ENCODE peak calls at places on chromosomes 16 and 17, in nine cellular contexts. K is SK-N-SH, P is esophagus muscularis mucosa, U is left ventricle myocardium inferior, L is heart left ventricle, X is GM12878, N is PC-9, T is heart right ventricle, D is lung. G is an unnamed sample. For H3K4me1, the result is how much of the 10 kb centered on the place peaks cover.

GRCh38 chr17:6753006-6753445 is 2.8 kb upstream of the XAF1 start:
- DNase-seq in K (no peak), P (no peak), U (peak), L (peak), X (no peak), N (no peak), T (peak), D (peak), G (peak)

GRCh38 chr17:21686165-21687015 is 5.9 kb upstream of the KCNJ18 start:
- DNase-seq in K (no peak), P (no peak), U (no peak), L (peak), X (no peak), N (no peak), T (no peak), D (no peak), G (no peak)

GRCh38 chr16:29848420-29849297 is 14.4 kb downstream of the CDIPT start:
- DNase-seq in K (peak), P (no peak), U (peak), L (peak), X (no peak), N (no peak), T (peak), D (peak), G (peak)

GRCh38 chr17:58357312-58358297 is 5.6 kb upstream of the SUPT4H1 start:
- DNase-seq in K (no peak), P (no peak), U (no peak), L (no peak), X (no peak), N (no peak), T (no peak), D (no peak), G (no peak)

GRCh38 chr17:8315740-8316217 is 5.7 kb downstream of the ARHGEF15 start:
- DNase-seq in K (peak), P (no peak), U (no peak), L (no peak), X (no peak), N (no peak), T (no peak), D (no peak), G (peak)

GRCh38 chr16:26365555-26365954 is 673.8 kb downstream of the HS3ST4 start:
- DNase-seq in K (no peak), P (no peak), U (no peak), L (no peak), X (no peak), N (no peak), T (no peak), D (no peak), G (no peak)

GRCh38 chr17:65783845-65784334 is 222.4 kb upstream of the AXIN2 start:
- DNase-seq in K (no peak), P (no peak), U (no peak), L (no peak), X (no peak), N (peak), T (no peak), D (no peak), G (no peak)

GRCh38 chr17:38325221-38325851 is 18.4 kb downstream of the GPR179 start:
- DNase-seq in K (peak), P (no peak), U (no peak), L (no peak), X (no peak), N (no peak), T (no peak), D (no peak), G (no peak)

GRCh38 chr17:11441004-11441403 is 157.3 kb upstream of the DNAH9 start:
- DNase-seq in K (no peak), P (no peak), U (no peak), L (no peak), X (no peak), N (no peak), T (no peak), D (no peak), G (no peak)

DNA sequence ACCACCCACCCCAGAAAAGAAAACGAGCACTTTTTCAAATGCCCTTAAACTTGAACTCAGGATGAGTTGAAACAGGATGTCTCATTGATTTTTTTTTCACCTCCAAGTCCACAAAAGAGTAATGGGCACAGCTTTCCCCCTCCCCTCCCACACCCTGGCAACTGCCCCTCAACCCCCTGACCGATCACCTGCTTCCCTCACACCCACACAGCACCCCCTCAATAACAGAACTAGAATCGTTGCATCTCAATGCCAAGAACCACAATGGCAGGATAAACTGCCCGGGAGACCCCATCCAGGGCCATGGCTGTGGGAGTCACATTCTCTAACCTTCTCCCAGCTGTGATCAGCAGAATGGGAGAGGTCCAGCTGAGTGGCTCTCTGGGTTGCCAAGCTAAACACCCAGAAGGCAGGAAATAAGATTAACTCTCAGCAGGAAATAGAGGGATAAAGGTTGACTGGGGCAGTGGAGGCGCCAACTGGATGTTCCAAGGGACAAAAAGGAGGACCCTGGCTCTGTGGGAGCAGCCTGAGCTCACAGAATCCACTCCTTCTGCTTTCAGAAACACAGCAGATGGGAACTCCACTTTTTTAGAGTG is 128.0 kb upstream of the SDK2 start:
- DNase-seq in K (no peak), P (no peak), U (no peak), L (no peak), X (no peak), N (no peak), T (no peak), D (no peak), G (no peak)
- H3K4me1 ChIP-seq in K (under half), P (under half), U (under half), L (under half), X (under half), N (under half), T (under half), D (under half), G (under half)

GRCh38 chr17:17696871-17697633 is 15.8 kb downstream of the RAI1 start:
- DNase-seq in K (no peak), P (no peak), U (peak), L (peak), X (no peak), N (peak), T (peak), D (no peak), G (no peak)
- H3K27ac ChIP-seq in K (peak), P (peak), U (peak), L (peak), X (no peak), N (peak), T (no peak), D (peak), G (peak)

GRCh38 chr17:44854201-44854600 is 6.5 kb downstream of the HIGD1B start:
- DNase-seq in K (no peak), P (no peak), U (no peak), L (no peak), X (no peak), N (no peak), T (no peak), D (no peak), G (no peak)
- H3K4me1 ChIP-seq in K (under half), P (under half), U (under half), L (under half), X (under half), N (under half), T (under half), D (under half), G (under half)

GRCh38 chr16:72946474-72947194 is 101.3 kb downstream of the ZFHX3 start:
- DNase-seq in K (no peak), P (no peak), U (peak), L (no peak), X (no peak), N (no peak), T (peak), D (no peak), G (peak)
- H3K27ac ChIP-seq in K (no peak), P (peak), U (peak), L (peak), X (no peak), N (no peak), T (no peak), D (peak), G (peak)

DNA sequence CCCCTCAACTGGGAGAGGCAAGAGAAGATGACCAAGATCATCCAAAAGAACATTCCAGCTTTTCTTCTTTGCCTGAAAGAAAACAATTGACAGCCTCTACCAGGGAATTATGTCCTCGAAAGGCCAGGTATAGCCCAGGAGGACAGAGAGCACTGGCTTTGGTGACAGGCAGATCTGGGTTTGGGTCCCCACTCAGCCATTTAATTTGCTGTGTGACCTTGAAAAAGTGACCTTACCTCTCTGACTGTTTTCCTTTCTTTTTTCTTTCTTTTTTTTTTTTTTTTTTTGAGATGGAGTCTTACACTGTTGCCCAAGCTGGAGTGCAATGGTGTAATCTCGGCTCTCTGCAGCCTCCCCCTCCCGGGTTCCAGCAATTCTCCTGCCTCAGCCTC is 27.7 kb upstream of the KIFC3 start:
- DNase-seq in K (no peak), P (no peak), U (no peak), L (no peak), X (no peak), N (no peak), T (no peak), D (no peak), G (no peak)
- H3K4me1 ChIP-seq in K (under half), P (under half), U (under half), L (under half), X (under half), N (half or more), T (under half), D (under half), G (under half)

GRCh38 chr16:68954871-68955635 is 111.7 kb downstream of the TANGO6 start:
- DNase-seq in K (peak), P (no peak), U (no peak), L (no peak), X (no peak), N (no peak), T (no peak), D (no peak), G (no peak)

GRCh38 chr16:68948230-68948910 is 105.0 kb downstream of the TANGO6 start:
- DNase-seq in K (no peak), P (no peak), U (no peak), L (no peak), X (no peak), N (no peak), T (no peak), D (no peak), G (no peak)

GRCh38 chr16:68951991-68952877 is 108.9 kb downstream of the TANGO6 start:
- DNase-seq in K (no peak), P (no peak), U (no peak), L (no peak), X (no peak), N (peak), T (no peak), D (no peak), G (no peak)
- H3K27ac ChIP-seq in K (peak), P (no peak), U (no peak), L (no peak), X (no peak), N (peak), T (no peak), D (no peak), G (no peak)

GRCh38 chr16:14302031-14302398 is 230.9 kb downstream of the MRTFB start:
- DNase-seq in K (peak), P (no peak), U (peak), L (peak), X (no peak), N (peak), T (peak), D (no peak), G (peak)
- H3K4me1 ChIP-seq in K (under half), P (under half), U (half or more), L (under half), X (under half), N (under half), T (under half), D (under half), G (under half)

GRCh38 chr17:43416998-43417891 is 18.5 kb downstream of the ARL4D start:
- DNase-seq in K (no peak), P (no peak), U (peak), L (peak), X (no peak), N (no peak), T (peak), D (peak), G (no peak)
- H3K27ac ChIP-seq in K (peak), P (peak), U (peak), L (peak), X (no peak), N (no peak), T (peak), D (peak), G (no peak)

GRCh38 chr17:78783711-78784396 is 1.8 kb upstream of the CYTH1 start:
- DNase-seq in K (no peak), P (no peak), U (no peak), L (no peak), X (no peak), N (no peak), T (no peak), D (no peak), G (no peak)
- H3K4me1 ChIP-seq in K (under half), P (under half), U (under half), L (under half), X (under half), N (under half), T (under half), D (under half), G (under half)

DNA sequence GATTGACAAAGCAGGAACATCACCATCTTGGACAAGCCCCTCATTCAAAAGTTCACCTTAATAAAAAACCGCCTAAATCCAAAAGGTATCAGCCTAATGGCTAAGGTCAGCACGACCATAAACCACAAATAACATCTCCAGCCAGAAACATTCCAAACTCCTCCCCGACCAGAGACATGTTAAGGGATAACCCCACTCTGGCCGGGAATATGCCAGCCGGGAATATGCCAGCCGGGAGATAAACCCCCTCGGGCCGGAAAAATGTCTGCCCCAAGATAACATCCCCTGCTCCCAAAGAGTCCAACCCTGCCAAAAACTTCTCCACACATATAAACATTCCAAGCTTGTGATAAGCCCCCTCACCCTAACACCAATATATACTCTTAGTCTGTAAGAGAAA is 1.4 kb downstream of the DHX33 start:
- DNase-seq in K (peak), P (no peak), U (no peak), L (no peak), X (no peak), N (no peak), T (no peak), D (no peak), G (no peak)
- H3K27ac ChIP-seq in K (peak), P (no peak), U (no peak), L (no peak), X (peak), N (no peak), T (no peak), D (no peak), G (no peak)

G was measured in pancreas.